ENCODE peak calls at places on chromosomes 6 and 20, in eight cellular contexts. X is transverse colon, Y is tibial artery, I is right lobe of liver, G is MG63, K is NT2/D1, J is thyroid gland, O is PC-3. E is an unnamed sample.

GRCh38 chr20:10315138-10315537 is 96.5 kb downstream of the SNAP25 start:
- DNase-seq in K (no peak), I (no peak), O (no peak), Y (no peak), X (no peak), G (no peak), J (no peak), E (no peak)

GRCh38 chr20:52031206-52031573 is 160.4 kb downstream of the ZFP64 start:
- DNase-seq in I (no peak), G (no peak), Y (no peak), X (no peak), J (no peak), O (no peak), K (no peak), E (no peak)

GRCh38 chr6:121627761-121628160 is 192.3 kb downstream of the GJA1 start:
- DNase-seq in X (no peak), J (peak; percentile 6), Y (no peak), O (no peak), I (no peak), K (no peak), G (no peak), E (no peak)

GRCh38 chr6:167793421-167793820 is 33.3 kb upstream of the AFDN start:
- DNase-seq in I (no peak), Y (no peak), G (no peak), K (no peak), X (peak; percentile 39), O (no peak), J (no peak), E (no peak)

GRCh38 chr20:5492941-5493340 is 176.2 kb upstream of the PROKR2 start:
- DNase-seq in G (no peak), X (no peak), K (no peak), J (no peak), I (no peak), Y (no peak), O (no peak), E (no peak)

GRCh38 chr20:61839223-61839911 is 226.3 kb downstream of the TAF4 start:
- DNase-seq in O (no peak), Y (no peak), G (no peak), J (no peak), X (no peak), K (no peak), I (no peak), E (no peak)

GRCh38 chr20:53448875-53449274 is 144.8 kb downstream of the ZNF217 start:
- DNase-seq in O (no peak), I (no peak), X (no peak), Y (no peak), J (no peak), K (no peak), G (no peak), E (no peak)

GRCh38 chr20:56540415-56540814 is 7.4 kb downstream of the FAM209B start:
- DNase-seq in G (no peak), Y (no peak), I (no peak), J (no peak), O (no peak), K (no peak), X (no peak), E (no peak)

GRCh38 chr6:167733740-167734661 is 92.7 kb upstream of the AFDN start:
- DNase-seq in K (no peak), I (peak; percentile 57), O (no peak), G (peak; percentile 53), X (no peak), J (peak; percentile 60), Y (peak; percentile 75), E (no peak)

GRCh38 chr20:2210646-2211556 is 84.9 kb upstream of the TGM3 start:
- DNase-seq in K (no peak), I (peak; percentile 40), X (peak; percentile 51), Y (peak; percentile 24), G (peak; percentile 77), J (no peak), O (peak; percentile 34), E (no peak)

GRCh38 chr20:24994470-24995368 is 2.2 kb upstream of the APMAP start:
- DNase-seq in J (peak; percentile 80), I (peak; percentile 65), X (peak; percentile 85), K (peak; percentile 38), G (peak; percentile 41), O (peak; percentile 93), Y (peak; percentile 80), E (no peak)

GRCh38 chr20:1524004-1524403 is 32.8 kb upstream of the SIRPB2 start:
- DNase-seq in Y (no peak), I (no peak), J (no peak), X (no peak), O (peak; percentile 43), K (no peak), G (no peak), E (no peak)

GRCh38 chr6:127300411-127300810 is 33.7 kb downstream of the RNF146 start:
- DNase-seq in O (peak; percentile 23), J (no peak), G (peak; percentile 62), K (no peak), I (no peak), X (no peak), Y (no peak), E (no peak)

GRCh38 chr6:154367839-154368695 is 11.5 kb upstream of the IPCEF1 start:
- DNase-seq in O (peak; percentile 9), X (no peak), I (no peak), K (no peak), J (no peak), Y (no peak), G (no peak), E (no peak)

GRCh38 chr6:75098709-75099108 is 107.1 kb downstream of the COL12A1 start:
- DNase-seq in G (peak; percentile 86), Y (peak; percentile 79), I (peak; percentile 35), J (peak; percentile 79), O (peak; percentile 81), K (no peak), X (peak; percentile 47), E (no peak)

GRCh38 chr6:159953091-159953581 is 15.7 kb upstream of the IGF2R start:
- DNase-seq in Y (peak; percentile 56), X (no peak), J (peak; percentile 50), G (no peak), O (no peak), K (no peak), I (peak; percentile 70), E (peak; percentile 74)

GRCh38 chr6:136921936-136922679 is at the start of gene SLC35D3:
- DNase-seq in Y (no peak), J (no peak), K (no peak), I (peak; percentile 24), X (no peak), G (no peak), O (no peak), E (peak; percentile 78)

GRCh38 chr6:134701301-134701700 is 248.6 kb downstream of the ALDH8A1 start:
- DNase-seq in J (peak; percentile 54), I (no peak), O (no peak), X (no peak), K (no peak), G (no peak), Y (no peak), E (no peak)

DNA sequence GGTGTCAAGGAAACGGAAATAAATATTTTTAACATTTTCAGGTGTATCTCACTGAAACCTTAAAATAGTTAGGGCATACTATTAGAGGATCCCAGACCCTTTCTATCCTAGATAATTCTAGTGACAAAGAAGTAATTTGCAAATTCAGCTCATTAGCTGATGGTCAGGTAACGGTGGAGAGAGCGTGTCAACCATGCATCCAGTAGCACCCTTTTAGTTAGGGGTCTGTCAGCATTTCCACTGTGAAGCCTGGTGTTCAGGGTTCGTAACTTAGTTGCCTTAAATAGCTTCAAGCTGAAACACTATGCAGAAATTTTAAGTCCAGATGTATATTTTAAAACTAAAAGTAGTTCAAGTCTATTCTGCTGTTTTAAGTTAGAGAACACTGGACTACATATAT is 48.5 kb upstream of the SUPT3H start:
- DNase-seq in O (no peak), K (no peak), G (no peak), X (no peak), J (no peak), Y (no peak), I (no peak), E (no peak)
- H3K36me3 ChIP-seq in O (no peaks in the 10 kb centered on the region), K (peaks cover 4% of the 10 kb centered on the region), G (no peaks in the 10 kb centered on the region), X (no peaks in the 10 kb centered on the region), J (no peaks in the 10 kb centered on the region), Y (no peaks in the 10 kb centered on the region), I (no peaks in the 10 kb centered on the region), E (no peaks in the 10 kb centered on the region)

GRCh38 chr20:63335711-63336110 is 25.4 kb downstream of the CHRNA4 start:
- DNase-seq in I (no peak), X (no peak), Y (no peak), O (no peak), G (no peak), J (no peak), K (no peak), E (peak; percentile 47)
- H3K36me3 ChIP-seq in I (no peaks in the 10 kb centered on the region), X (no peaks in the 10 kb centered on the region), Y (no peaks in the 10 kb centered on the region), O (no peaks in the 10 kb centered on the region), G (no peaks in the 10 kb centered on the region), J (no peaks in the 10 kb centered on the region), K (no peaks in the 10 kb centered on the region), E (no peaks in the 10 kb centered on the region)

DNA sequence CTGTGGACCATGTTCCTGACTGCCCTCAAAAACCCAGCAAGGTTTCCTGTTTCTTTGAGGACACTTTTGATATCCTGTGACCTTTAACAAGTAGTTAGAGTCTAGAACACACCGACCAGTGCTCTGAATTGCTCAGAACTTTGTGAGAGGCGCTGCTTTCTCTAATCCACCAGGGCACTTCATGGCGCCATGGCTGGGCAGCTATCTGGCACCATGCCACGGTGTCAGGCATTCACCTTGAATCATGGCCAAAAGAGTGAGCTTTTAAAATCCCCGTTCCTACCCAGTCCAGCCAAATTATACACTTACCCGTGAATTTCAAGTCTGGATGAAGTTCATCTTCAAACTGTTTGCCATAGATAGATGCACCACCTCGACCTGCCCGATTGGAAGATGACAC is 17.0 kb upstream of the CPNE5 start:
- DNase-seq in Y (no peak), J (peak; percentile 96), G (no peak), I (peak; percentile 42), X (no peak), O (no peak), K (no peak), E (no peak)
- H3K36me3 ChIP-seq in Y (peaks cover 14% of the 10 kb centered on the region), J (peaks cover 4% of the 10 kb centered on the region), G (peaks cover 58% of the 10 kb centered on the region), I (no peaks in the 10 kb centered on the region), X (no peaks in the 10 kb centered on the region), O (peaks cover 30% of the 10 kb centered on the region), K (peaks cover 49% of the 10 kb centered on the region), E (no peaks in the 10 kb centered on the region)

DNA sequence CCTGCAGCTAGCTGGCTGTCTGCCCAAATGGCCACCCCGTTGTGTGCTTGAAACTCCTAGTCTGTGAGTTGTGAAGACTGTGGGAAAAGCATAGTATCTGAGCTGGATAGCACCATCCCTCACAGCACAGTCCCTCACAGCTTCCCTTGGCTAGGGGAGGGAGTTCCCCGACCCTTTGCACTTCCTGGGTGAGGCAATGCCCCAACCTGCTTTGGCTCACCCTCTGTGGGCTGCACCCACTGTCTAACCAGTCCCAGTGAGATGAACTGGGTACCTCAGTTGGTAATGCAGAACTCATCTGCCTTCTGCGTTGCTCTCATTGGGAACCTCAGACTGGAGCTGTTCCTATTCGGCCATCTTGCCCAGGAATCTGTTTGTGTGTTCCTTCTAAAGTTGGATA is 260.5 kb upstream of the STXBP5 start:
- DNase-seq in I (no peak), X (no peak), Y (no peak), O (no peak), G (no peak), J (no peak), K (no peak), E (no peak)
- H3K36me3 ChIP-seq in I (no peaks in the 10 kb centered on the region), X (no peaks in the 10 kb centered on the region), Y (no peaks in the 10 kb centered on the region), O (no peaks in the 10 kb centered on the region), G (no peaks in the 10 kb centered on the region), J (no peaks in the 10 kb centered on the region), K (no peaks in the 10 kb centered on the region), E (no peaks in the 10 kb centered on the region)